ENCODE peak calls at places on chromosomes 12 and 14, in nine cellular contexts. E is RWPE1, X is GM10248, W is tibial artery, R is PC-9, A is lower leg skin, I is CD14-positive monocyte, Q is ovary, O is GM13977. J is an unnamed sample.

GRCh38 chr14:71321556-71322315 is 414.5 kb downstream of the PCNX1 start:
- DNase-seq in E (peak), X (no peak), W (no peak), R (peak), A (peak), I (no peak), Q (no peak), O (no peak), J (no peak)

GRCh38 chr12:68207276-68207675 is 18.3 kb downstream of the IL26 start:
- DNase-seq in E (no peak), X (no peak), W (no peak), R (no peak), A (no peak), I (no peak), Q (no peak), O (no peak), J (no peak)

GRCh38 chr12:12622418-12622817 is 10.7 kb downstream of the CREBL2 start:
- DNase-seq in E (no peak), X (no peak), W (no peak), R (no peak), A (no peak), I (no peak), Q (no peak), O (no peak), J (no peak)

GRCh38 chr12:80100566-80100965 is 1.2 kb downstream of the OTOGL start:
- DNase-seq in E (no peak), X (no peak), W (no peak), R (no peak), A (no peak), I (no peak), Q (no peak), O (no peak), J (no peak)

GRCh38 chr12:102567031-102567985 is 86.9 kb upstream of the IGF1 start:
- DNase-seq in E (no peak), X (no peak), W (no peak), R (peak), A (no peak), I (no peak), Q (no peak), O (no peak), J (no peak)

GRCh38 chr14:75250800-75251199 is 27.8 kb upstream of the FOS start:
- DNase-seq in E (no peak), X (no peak), W (no peak), R (no peak), A (no peak), I (no peak), Q (no peak), O (no peak), J (no peak)

GRCh38 chr12:67697443-67697842 is 48.9 kb downstream of the DYRK2 start:
- DNase-seq in E (no peak), X (no peak), W (no peak), R (no peak), A (no peak), I (no peak), Q (no peak), O (no peak), J (no peak)

GRCh38 chr12:12349711-12350665 is at the start of gene MANSC1:
- DNase-seq in E (no peak), X (peak), W (peak), R (peak), A (peak), I (no peak), Q (peak), O (peak), J (peak)

GRCh38 chr12:2101359-2101758 is 48.6 kb downstream of the CACNA1C start:
- DNase-seq in E (no peak), X (no peak), W (peak), R (no peak), A (no peak), I (no peak), Q (no peak), O (no peak), J (no peak)

GRCh38 chr12:6605425-6606330 is 1.5 kb downstream of the CHD4 start:
- DNase-seq in E (peak), X (no peak), W (peak), R (peak), A (no peak), I (peak), Q (no peak), O (no peak), J (no peak)

GRCh38 chr12:12592930-12593329 is 18.7 kb upstream of the CREBL2 start:
- DNase-seq in E (peak), X (no peak), W (no peak), R (peak), A (no peak), I (no peak), Q (no peak), O (no peak), J (no peak)

GRCh38 chr12:29241821-29242591 is 92.9 kb downstream of the FAR2 start:
- DNase-seq in E (peak), X (peak), W (no peak), R (peak), A (peak), I (peak), Q (no peak), O (peak), J (no peak)

GRCh38 chr12:84397279-84397678 is 515.3 kb downstream of the SLC6A15 start:
- DNase-seq in E (peak), X (no peak), W (no peak), R (no peak), A (no peak), I (no peak), Q (no peak), O (no peak), J (no peak)

GRCh38 chr12:3315201-3315661 is 175.8 kb upstream of the PRMT8 start:
- DNase-seq in E (peak), X (no peak), W (no peak), R (peak), A (peak), I (no peak), Q (peak), O (no peak), J (no peak)

GRCh38 chr12:69994593-69995222 is 169.7 kb downstream of the MYRFL start:
- DNase-seq in E (no peak), X (no peak), W (no peak), R (no peak), A (no peak), I (no peak), Q (no peak), O (no peak), J (no peak)

GRCh38 chr12:98373019-98373554 is 142.3 kb upstream of the TMPO start:
- DNase-seq in E (peak), X (peak), W (no peak), R (no peak), A (no peak), I (no peak), Q (no peak), O (peak), J (no peak)

GRCh38 chr12:58487280-58488141 is 432.8 kb downstream of the LRIG3 start:
- DNase-seq in E (no peak), X (no peak), W (no peak), R (no peak), A (no peak), I (no peak), Q (no peak), O (peak), J (no peak)

GRCh38 chr12:42482820-42483533 is 106.6 kb downstream of the PRICKLE1 start:
- DNase-seq in E (peak), X (peak), W (peak), R (peak), A (peak), I (no peak), Q (peak), O (peak), J (peak)

GRCh38 chr14:45253070-45253753 is at the start of gene MIS18BP1:
- DNase-seq in E (peak), X (peak), W (peak), R (peak), A (peak), I (peak), Q (peak), O (peak), J (peak)

GRCh38 chr12:14995583-14996425 is 23.0 kb downstream of the PDE6H start:
- DNase-seq in E (peak), X (no peak), W (no peak), R (no peak), A (no peak), I (no peak), Q (no peak), O (no peak), J (no peak)

GRCh38 chr12:103823871-103824270 is 17.2 kb downstream of the NT5DC3 start:
- DNase-seq in E (no peak), X (no peak), W (no peak), R (no peak), A (no peak), I (no peak), Q (no peak), O (no peak), J (no peak)

GRCh38 chr12:112900298-112901145 is 6.2 kb upstream of the OAS1 start:
- DNase-seq in E (peak), X (peak), W (no peak), R (peak), A (peak), I (no peak), Q (no peak), O (peak), J (no peak)

GRCh38 chr14:29321646-29322045 is 555.1 kb downstream of the FOXG1 start:
- DNase-seq in E (no peak), X (no peak), W (no peak), R (no peak), A (no peak), I (no peak), Q (no peak), O (no peak), J (no peak)

GRCh38 chr12:83700858-83701257 is 1014.2 kb downstream of the TMTC2 start:
- DNase-seq in E (no peak), X (no peak), W (no peak), R (no peak), A (no peak), I (no peak), Q (no peak), O (no peak), J (no peak)

GRCh38 chr14:68703093-68703492 is 89.8 kb downstream of the ZFP36L1 start:
- DNase-seq in E (peak), X (no peak), W (no peak), R (peak), A (peak), I (peak), Q (no peak), O (no peak), J (no peak)

DNA sequence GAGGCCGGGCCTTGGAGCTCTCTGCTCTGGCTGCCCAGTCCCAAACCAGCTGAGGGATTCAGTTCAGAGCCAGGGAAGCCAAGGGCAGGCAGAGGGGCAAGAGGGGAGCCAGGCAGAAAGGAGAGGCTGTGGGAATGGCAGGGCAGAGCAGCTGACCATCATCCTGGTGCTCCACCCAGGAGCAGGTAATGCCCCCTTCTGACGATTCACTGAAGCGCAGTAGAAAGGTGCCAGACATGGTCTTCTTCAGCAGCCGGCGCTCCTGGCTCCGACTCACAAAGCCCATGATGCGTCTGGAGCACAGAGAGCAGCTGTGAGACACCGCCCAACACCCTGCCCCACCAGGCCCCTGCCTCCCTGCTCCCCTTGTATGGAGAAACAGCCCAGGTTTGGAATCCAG is 8.0 kb downstream of the IL23A start:
- DNase-seq in E (no peak), X (no peak), W (no peak), R (no peak), A (no peak), I (no peak), Q (no peak), O (no peak), J (no peak)
- TF ChIP-seq CTCF in E (no peak), X (no peak), W (no peak), R (no peak), A (no peak), I (no peak), Q (no peak), O (peak), J (no peak)

GRCh38 chr14:46325157-46325556 is 326.4 kb downstream of the RPL10L start:
- DNase-seq in E (no peak), X (no peak), W (no peak), R (no peak), A (no peak), I (no peak), Q (no peak), O (no peak), J (no peak)
- TF ChIP-seq CTCF in E (no peak), X (no peak), W (no peak), R (no peak), A (no peak), I (no peak), Q (no peak), O (no peak), J (peak)

DNA sequence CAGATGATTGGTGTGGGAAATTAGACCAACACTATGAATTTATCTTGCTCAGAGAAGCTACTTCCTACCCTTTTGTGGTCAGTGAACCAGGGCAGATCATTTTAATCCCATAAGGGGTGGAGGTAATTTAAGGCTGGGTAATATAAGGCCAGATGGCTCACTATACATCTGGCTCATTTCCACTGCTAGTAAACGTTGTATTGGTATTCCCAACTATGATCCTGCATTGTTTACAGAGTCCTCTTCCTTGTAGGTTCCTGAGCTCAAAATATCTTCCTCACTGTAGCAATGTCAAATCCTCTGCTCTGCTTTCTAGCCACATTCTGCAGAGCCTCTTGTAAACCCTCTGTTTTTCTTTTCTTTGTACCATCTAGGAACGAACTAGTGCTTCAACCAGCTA is 93.0 kb upstream of the MGAT4C start:
- DNase-seq in E (no peak), X (no peak), W (no peak), R (no peak), A (no peak), I (no peak), Q (no peak), O (no peak), J (no peak)
- TF ChIP-seq CTCF in E (no peak), X (no peak), W (no peak), R (no peak), A (no peak), I (no peak), Q (no peak), O (no peak), J (no peak)

DNA sequence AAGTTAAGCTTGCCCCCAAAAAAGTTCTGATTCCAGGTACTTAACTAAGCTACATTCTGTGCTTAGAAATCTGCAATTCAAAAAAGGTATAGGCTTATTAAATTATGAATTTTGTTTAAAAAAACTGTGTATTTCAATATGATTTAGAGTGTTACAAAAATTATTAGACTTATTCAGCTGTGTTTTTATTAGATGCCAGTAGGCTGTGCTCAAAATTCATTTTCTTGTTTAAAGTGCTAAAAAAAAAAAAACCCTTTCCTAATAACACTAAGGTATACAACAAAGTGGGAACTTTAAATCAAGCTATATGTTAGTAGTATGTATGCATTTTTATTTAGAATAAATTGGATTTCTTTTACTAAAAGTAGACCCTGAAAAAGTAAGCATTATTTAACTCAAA is 25.0 kb downstream of the LRRC9 start:
- DNase-seq in E (no peak), X (no peak), W (no peak), R (no peak), A (no peak), I (no peak), Q (no peak), O (no peak), J (no peak)
- TF ChIP-seq CTCF in E (no peak), X (no peak), W (no peak), R (no peak), A (no peak), I (no peak), Q (no peak), O (no peak), J (no peak)

J was measured in type B pancreatic cell.